ENCODE peak calls at places on chromosomes 1 and 21, in five cellular contexts. L is endothelial cell of umbilical vein, I is adipocyte, M is fibroblast of lung, Y is OCI-LY7. J is an unnamed sample. For H3K4me1, the result is how much of the 10 kb centered on the place peaks cover.

GRCh38 chr1:118989878-118990378 is 1.8 kb upstream of the TBX15 start:
- DNase-seq in L (no peak), I (no peak), M (no peak), Y (no peak), J (no peak)

GRCh38 chr1:100719490-100719889 is at the start of gene VCAM1:
- DNase-seq in L (peak), I (peak), M (no peak), Y (no peak), J (no peak)

GRCh38 chr21:28832013-28832714 is 160.5 kb downstream of the LTN1 start:
- DNase-seq in L (peak), I (no peak), M (peak), Y (no peak), J (no peak)

GRCh38 chr1:179393721-179394120 is 27.9 kb downstream of the AXDND1 start:
- DNase-seq in L (no peak), I (no peak), M (no peak), Y (no peak), J (no peak)

GRCh38 chr1:203056516-203056915 is 29.3 kb downstream of the MYOG start:
- DNase-seq in L (no peak), I (no peak), M (no peak), Y (no peak), J (no peak)

GRCh38 chr1:70503358-70503757 is 92.3 kb downstream of the CTH start:
- DNase-seq in L (no peak), I (no peak), M (peak), Y (no peak), J (no peak)

GRCh38 chr1:66493731-66494130 is 40.2 kb upstream of the SGIP1 start:
- DNase-seq in L (no peak), I (no peak), M (peak), Y (no peak), J (no peak)

GRCh38 chr1:186283374-186283773 is 91.7 kb downstream of the TPR start:
- DNase-seq in L (no peak), I (no peak), M (no peak), Y (no peak), J (no peak)

GRCh38 chr1:92960395-92961130 is 699 bp downstream of the DIPK1A start:
- DNase-seq in L (peak), I (peak), M (peak), Y (peak), J (peak)

GRCh38 chr1:230127105-230128054 is 60.3 kb downstream of the GALNT2 start:
- DNase-seq in L (no peak), I (no peak), M (no peak), Y (no peak), J (no peak)

GRCh38 chr1:225737179-225737578 is 40.4 kb upstream of the SRP9 start:
- DNase-seq in L (peak), I (peak), M (no peak), Y (no peak), J (no peak)

GRCh38 chr1:246618240-246618639 is 52.0 kb downstream of the CNST start:
- DNase-seq in L (no peak), I (no peak), M (no peak), Y (no peak), J (no peak)

GRCh38 chr1:104408268-104408667 is 658.6 kb downstream of the AMY1C start:
- DNase-seq in L (no peak), I (no peak), M (no peak), Y (no peak), J (no peak)

GRCh38 chr1:222634180-222635013 is 16.5 kb downstream of the MIA3 start:
- DNase-seq in L (peak), I (peak), M (peak), Y (peak), J (peak)

GRCh38 chr1:248861621-248862020 is 2.7 kb upstream of the ZNF692 start:
- DNase-seq in L (no peak), I (no peak), M (no peak), Y (no peak), J (no peak)

GRCh38 chr1:234235373-234235772 is 137.9 kb upstream of the COA6 start:
- DNase-seq in L (no peak), I (no peak), M (no peak), Y (no peak), J (no peak)

GRCh38 chr1:8297245-8297644 is 20.7 kb upstream of the SLC45A1 start:
- DNase-seq in L (no peak), I (no peak), M (no peak), Y (no peak), J (no peak)

GRCh38 chr21:14056771-14057191 is 154.0 kb downstream of the LIPI start:
- DNase-seq in L (no peak), I (no peak), M (no peak), Y (no peak), J (no peak)

GRCh38 chr1:10940451-10940804 is 72.0 kb upstream of the TARDBP start:
- DNase-seq in L (no peak), I (no peak), M (no peak), Y (no peak), J (no peak)

GRCh38 chr1:55035904-55036303 is 3.4 kb upstream of the PCSK9 start:
- DNase-seq in L (no peak), I (no peak), M (no peak), Y (no peak), J (no peak)

GRCh38 chr1:8985915-8986813 is 40.1 kb downstream of the SLC2A7 start:
- DNase-seq in L (peak), I (peak), M (peak), Y (no peak), J (no peak)

GRCh38 chr21:15097580-15097979 is 32.8 kb upstream of the NRIP1 start:
- DNase-seq in L (no peak), I (no peak), M (no peak), Y (no peak), J (no peak)

GRCh38 chr1:72431810-72432209 is 149.5 kb upstream of the NEGR1 start:
- DNase-seq in L (no peak), I (peak), M (peak), Y (no peak), J (no peak)

GRCh38 chr1:57300186-57300585 is 123.7 kb downstream of the DAB1 start:
- DNase-seq in L (no peak), I (no peak), M (no peak), Y (no peak), J (no peak)

GRCh38 chr1:20366766-20367602 is 76.3 kb downstream of the VWA5B1 start:
- DNase-seq in L (peak), I (peak), M (peak), Y (peak), J (peak)

GRCh38 chr1:44672254-44672955 is 1.9 kb downstream of the TMEM53 start:
- DNase-seq in L (peak), I (peak), M (peak), Y (peak), J (no peak)

GRCh38 chr1:237448042-237448441 is 406.1 kb downstream of the RYR2 start:
- DNase-seq in L (no peak), I (no peak), M (no peak), Y (no peak), J (no peak)

GRCh38 chr1:30740952-30741894 is 16.4 kb downstream of the LAPTM5 start:
- DNase-seq in L (peak), I (no peak), M (peak), Y (no peak), J (no peak)

DNA sequence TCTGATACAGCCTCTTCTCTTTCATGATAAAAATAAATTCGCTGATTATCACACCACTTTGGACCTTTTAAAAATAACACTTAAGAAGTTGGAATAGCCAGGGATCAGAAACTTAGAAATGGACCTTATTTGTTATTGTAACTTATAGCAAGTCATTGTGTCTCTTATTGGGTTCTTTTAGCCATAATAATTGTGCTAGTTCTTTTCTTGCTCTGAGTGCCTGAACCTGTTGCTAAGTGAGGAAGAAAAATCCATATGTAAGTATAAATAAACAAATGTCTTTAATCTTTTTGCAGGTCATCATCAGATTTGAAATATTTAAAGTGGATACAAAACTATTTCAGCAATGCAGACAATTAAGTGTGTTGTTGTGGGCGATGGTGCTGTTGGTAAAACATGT is 25.6 kb downstream of the CDC42 start:
- DNase-seq in L (no peak), I (no peak), M (no peak), Y (no peak), J (no peak)
- H3K4me1 ChIP-seq in L (under half), I (under half), M (under half), Y (under half), J (under half)

DNA sequence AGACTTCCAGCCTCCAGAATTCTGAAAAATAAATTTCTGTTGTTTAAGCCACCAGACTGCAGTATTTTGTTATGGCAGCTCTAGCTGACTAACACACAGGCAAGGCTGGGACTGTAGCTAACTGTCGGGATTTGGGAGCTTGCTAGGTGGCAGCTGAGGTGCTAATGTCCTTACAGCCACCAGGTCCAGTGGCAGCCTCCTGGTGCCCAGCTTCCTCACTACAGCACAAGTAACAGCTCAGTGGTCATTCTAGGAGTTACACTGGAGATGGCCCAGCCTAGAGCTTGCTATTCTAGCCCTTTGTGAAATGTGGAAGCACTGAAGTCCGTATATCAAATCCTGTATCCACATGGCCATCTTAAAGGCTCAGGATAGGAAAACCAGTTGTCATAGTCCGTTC is 4.3 kb upstream of the C1orf115 start:
- DNase-seq in L (no peak), I (no peak), M (no peak), Y (no peak), J (peak)
- H3K4me1 ChIP-seq in L (under half), I (under half), M (under half), Y (under half), J (under half)

DNA sequence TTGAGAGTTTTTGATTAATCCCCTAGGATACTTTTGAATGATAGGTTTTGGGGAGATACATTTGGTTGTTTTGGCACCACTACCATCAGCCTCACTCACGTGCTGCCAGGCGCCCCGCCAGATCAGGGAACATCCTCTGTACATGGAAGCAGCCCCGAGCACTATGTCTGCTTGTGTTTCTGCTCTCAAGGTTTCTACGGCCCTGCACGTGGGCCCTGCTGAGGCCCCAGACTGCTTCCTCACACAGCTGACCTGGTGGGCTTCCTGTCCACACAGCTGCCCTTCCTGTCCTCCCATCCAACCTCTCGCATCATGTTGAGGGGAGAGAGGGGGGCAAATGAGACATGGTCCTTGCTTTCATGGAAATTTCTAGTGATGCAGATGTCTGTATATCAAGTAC is 20.0 kb downstream of the ADARB1 start:
- DNase-seq in L (peak), I (no peak), M (no peak), Y (no peak), J (no peak)
- H3K4me1 ChIP-seq in L (half or more), I (under half), M (under half), Y (under half), J (under half)

DNA sequence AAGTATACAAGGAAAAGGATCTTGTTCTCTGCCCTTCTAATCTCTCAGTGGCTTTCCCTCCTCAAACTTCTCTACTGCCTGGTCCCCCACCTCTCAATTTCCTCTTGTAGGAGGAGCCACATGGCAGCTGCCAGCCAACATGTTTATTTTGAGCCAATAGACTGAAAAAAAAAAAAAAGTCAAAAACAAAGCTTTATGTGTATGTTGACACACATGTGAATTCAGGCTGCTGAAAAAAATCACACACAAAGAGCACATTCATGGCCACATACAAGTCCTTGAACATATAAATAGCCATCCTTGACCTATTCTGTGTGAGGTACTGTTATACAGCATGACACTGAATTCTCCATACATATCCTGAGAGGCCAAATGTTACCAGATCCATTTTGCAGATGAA is 3.7 kb downstream of the PTPN14 start:
- DNase-seq in L (peak), I (no peak), M (no peak), Y (no peak), J (no peak)
- H3K4me1 ChIP-seq in L (half or more), I (under half), M (under half), Y (under half), J (under half)

GRCh38 chr1:89953929-89954328 is 41.0 kb upstream of the ZNF326 start:
- DNase-seq in L (no peak), I (no peak), M (no peak), Y (no peak), J (no peak)
- H3K4me1 ChIP-seq in L (under half), I (under half), M (under half), Y (under half), J (half or more)